ENCODE peak calls at places on chromosome 20, in eight cellular contexts. One of them, this sample, is unnamed.

GRCh38 chr20:21387528-21387927 is 9.8 kb downstream of the NKX2-4 start:
- DNase-seq in EH: no peak
- DNase-seq in NCI-H1092: peak
- DNase-seq in heart right ventricle: no peak
- DNase-seq in left lung: no peak
- DNase-seq in osteoblast: no peak
- DNase-seq in tibial artery: no peak
- DNase-seq in cardiac muscle cell: no peak
- DNase-seq in this sample: no peak

GRCh38 chr20:1309439-1309847 is 19.5 kb downstream of the SDCBP2 start:
- DNase-seq in EH: no peak
- DNase-seq in NCI-H1092: no peak
- DNase-seq in heart right ventricle: no peak
- DNase-seq in left lung: no peak
- DNase-seq in osteoblast: peak
- DNase-seq in tibial artery: no peak
- DNase-seq in cardiac muscle cell: no peak
- DNase-seq in this sample: no peak

GRCh38 chr20:45337367-45338120 is 10.7 kb downstream of the SDC4 start:
- DNase-seq in EH: peak
- DNase-seq in NCI-H1092: no peak
- DNase-seq in heart right ventricle: peak
- DNase-seq in left lung: peak
- DNase-seq in osteoblast: peak
- DNase-seq in tibial artery: no peak
- DNase-seq in cardiac muscle cell: peak
- DNase-seq in this sample: no peak

GRCh38 chr20:34364013-34364382 is 925 bp downstream of the ITCH start:
- DNase-seq in EH: peak
- DNase-seq in NCI-H1092: no peak
- DNase-seq in heart right ventricle: no peak
- DNase-seq in left lung: no peak
- DNase-seq in osteoblast: no peak
- DNase-seq in tibial artery: no peak
- DNase-seq in cardiac muscle cell: peak
- DNase-seq in this sample: no peak

GRCh38 chr20:4513720-4514119 is 208.0 kb upstream of the PRND start:
- DNase-seq in EH: peak
- DNase-seq in NCI-H1092: no peak
- DNase-seq in heart right ventricle: no peak
- DNase-seq in left lung: no peak
- DNase-seq in osteoblast: peak
- DNase-seq in tibial artery: no peak
- DNase-seq in cardiac muscle cell: peak
- DNase-seq in this sample: no peak

GRCh38 chr20:54184920-54185626 is 11.3 kb upstream of the CYP24A1 start:
- DNase-seq in EH: no peak
- DNase-seq in NCI-H1092: no peak
- DNase-seq in heart right ventricle: no peak
- DNase-seq in left lung: no peak
- DNase-seq in osteoblast: no peak
- DNase-seq in tibial artery: no peak
- DNase-seq in cardiac muscle cell: no peak
- DNase-seq in this sample: no peak

GRCh38 chr20:49979030-49979832 is 3.5 kb upstream of the SNAI1 start:
- DNase-seq in EH: peak
- DNase-seq in NCI-H1092: peak
- DNase-seq in heart right ventricle: peak
- DNase-seq in left lung: peak
- DNase-seq in osteoblast: peak
- DNase-seq in tibial artery: no peak
- DNase-seq in cardiac muscle cell: peak
- DNase-seq in this sample: no peak

GRCh38 chr20:49914310-49915117 is 815 bp downstream of the SPATA2 start:
- DNase-seq in EH: peak
- DNase-seq in NCI-H1092: no peak
- DNase-seq in heart right ventricle: no peak
- DNase-seq in left lung: no peak
- DNase-seq in osteoblast: peak
- DNase-seq in tibial artery: no peak
- DNase-seq in cardiac muscle cell: no peak
- DNase-seq in this sample: no peak

GRCh38 chr20:34582911-34583310 is 24.4 kb downstream of the MAP1LC3A start:
- DNase-seq in EH: peak
- DNase-seq in NCI-H1092: no peak
- DNase-seq in heart right ventricle: no peak
- DNase-seq in left lung: no peak
- DNase-seq in osteoblast: no peak
- DNase-seq in tibial artery: no peak
- DNase-seq in cardiac muscle cell: no peak
- DNase-seq in this sample: peak

GRCh38 chr20:62763404-62763803 is 32.9 kb upstream of the MRGBP start:
- DNase-seq in EH: no peak
- DNase-seq in NCI-H1092: no peak
- DNase-seq in heart right ventricle: no peak
- DNase-seq in left lung: no peak
- DNase-seq in osteoblast: peak
- DNase-seq in tibial artery: no peak
- DNase-seq in cardiac muscle cell: no peak
- DNase-seq in this sample: no peak

GRCh38 chr20:34240698-34241615 is at the start of gene ASIP:
- DNase-seq in EH: peak
- DNase-seq in NCI-H1092: no peak
- DNase-seq in heart right ventricle: no peak
- DNase-seq in left lung: no peak
- DNase-seq in osteoblast: no peak
- DNase-seq in tibial artery: no peak
- DNase-seq in cardiac muscle cell: peak
- DNase-seq in this sample: no peak

GRCh38 chr20:49846206-49846807 is 33.7 kb downstream of the SLC9A8 start:
- DNase-seq in EH: peak
- DNase-seq in NCI-H1092: peak
- DNase-seq in heart right ventricle: no peak
- DNase-seq in left lung: no peak
- DNase-seq in osteoblast: peak
- DNase-seq in tibial artery: no peak
- DNase-seq in cardiac muscle cell: peak
- DNase-seq in this sample: no peak

GRCh38 chr20:31515775-31516107 is 1.5 kb downstream of the HM13 start:
- DNase-seq in EH: no peak
- DNase-seq in NCI-H1092: no peak
- DNase-seq in heart right ventricle: no peak
- DNase-seq in left lung: no peak
- DNase-seq in osteoblast: peak
- DNase-seq in tibial artery: no peak
- DNase-seq in cardiac muscle cell: no peak
- DNase-seq in this sample: no peak